ENCODE peak calls at places on chromosome 3, in seven cellular contexts. N, R, S, H, K, G and X are unnamed samples.

GRCh38 chr3:70716832-70717231 is 404.4 kb upstream of the MDFIC2 start:
- DNase-seq in K (peak), H (peak), S (no peak), G (peak), R (no peak), N (peak), X (no peak)

GRCh38 chr3:61417352-61417751 is 144.0 kb upstream of the PTPRG start:
- DNase-seq in N (no peak), G (no peak), K (no peak), R (no peak), H (no peak), S (no peak), X (no peak)

GRCh38 chr3:76552653-76553052 is 487.2 kb upstream of the ROBO2 start:
- DNase-seq in S (no peak), K (no peak), H (no peak), R (no peak), G (no peak), N (no peak), X (no peak)

GRCh38 chr3:127655641-127656040 is 17.1 kb upstream of the ABTB1 start:
- DNase-seq in H (no peak), K (peak), G (no peak), R (no peak), N (no peak), S (no peak), X (no peak)

GRCh38 chr3:30668051-30668609 is 61.7 kb downstream of the TGFBR2 start:
- DNase-seq in S (no peak), H (no peak), R (no peak), N (no peak), K (no peak), G (no peak), X (no peak)

GRCh38 chr3:70982274-70982673 is 601.3 kb downstream of the FOXP1 start:
- DNase-seq in S (no peak), N (no peak), K (peak), G (no peak), H (no peak), R (no peak), X (no peak)

GRCh38 chr3:29144807-29145206 is 136.1 kb upstream of the RBMS3 start:
- DNase-seq in N (no peak), G (peak), S (no peak), K (peak), H (peak), R (no peak), X (peak)

GRCh38 chr3:157445897-157446296 is 9.2 kb downstream of the PTX3 start:
- DNase-seq in R (no peak), S (no peak), H (no peak), K (peak), G (no peak), N (peak), X (no peak)

GRCh38 chr3:129441215-129441614 is 1.2 kb downstream of the IFT122 start:
- DNase-seq in S (no peak), G (no peak), H (no peak), N (peak), K (no peak), R (no peak), X (no peak)

GRCh38 chr3:128555098-128555825 is 62.3 kb upstream of the GATA2 start:
- DNase-seq in H (no peak), K (no peak), N (no peak), S (peak), R (no peak), G (peak), X (no peak)

GRCh38 chr3:182596673-182597410 is 196.5 kb upstream of the ATP11B start:
- DNase-seq in N (no peak), G (no peak), R (no peak), H (no peak), K (no peak), S (no peak), X (no peak)

GRCh38 chr3:162765524-162765923 is 1268.9 kb downstream of the OTOL1 start:
- DNase-seq in N (no peak), R (no peak), K (no peak), H (no peak), S (peak), G (no peak), X (no peak)

GRCh38 chr3:56783644-56784451 is 17.9 kb downstream of the ARHGEF3 start:
- DNase-seq in S (no peak), H (no peak), R (peak), G (no peak), N (peak), K (peak), X (peak)

GRCh38 chr3:141659821-141660597 is 78.1 kb upstream of the RNF7 start:
- DNase-seq in S (peak), K (peak), G (peak), H (peak), R (peak), N (peak), X (no peak)
- H3K4me3 ChIP-seq in S (peak), K (peak), G (peak), H (peak), R (peak), N (peak), X (peak)

DNA sequence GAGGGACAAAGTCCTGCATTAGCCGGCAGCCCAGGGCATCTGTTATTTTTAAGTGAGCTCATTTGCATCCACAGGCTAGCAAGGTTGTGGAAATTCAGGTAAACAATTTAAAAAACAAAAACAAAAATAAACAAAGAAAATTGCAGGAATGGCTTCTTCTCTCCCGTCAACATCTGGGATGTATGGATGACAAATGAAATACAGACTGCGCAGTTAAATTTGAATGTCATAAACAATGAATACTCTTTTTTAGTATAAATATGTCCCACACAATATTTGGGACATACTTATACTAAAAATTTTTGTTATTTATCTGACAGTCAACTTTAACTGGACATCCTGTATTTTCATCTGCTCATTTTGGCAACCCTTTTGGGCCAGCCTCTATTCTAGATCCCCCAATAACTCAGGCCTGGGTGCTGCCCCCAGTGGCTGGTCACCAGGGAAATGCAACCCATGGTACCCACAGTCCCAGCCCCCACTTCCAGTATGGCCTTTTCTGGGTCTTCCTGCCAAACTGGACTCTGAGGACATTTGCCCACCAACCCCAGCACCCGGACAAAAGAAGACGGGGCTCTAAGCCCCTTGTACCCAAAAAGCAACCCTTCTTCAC is 12.7 kb downstream of the GRM2 start:
- DNase-seq in K (no peak), G (no peak), H (no peak), S (peak), N (no peak), R (no peak), X (no peak)
- TF ChIP-seq CTCF in K (peak), G (no peak), H (no peak), S (peak), N (peak), R (no peak), X (no peak)

DNA sequence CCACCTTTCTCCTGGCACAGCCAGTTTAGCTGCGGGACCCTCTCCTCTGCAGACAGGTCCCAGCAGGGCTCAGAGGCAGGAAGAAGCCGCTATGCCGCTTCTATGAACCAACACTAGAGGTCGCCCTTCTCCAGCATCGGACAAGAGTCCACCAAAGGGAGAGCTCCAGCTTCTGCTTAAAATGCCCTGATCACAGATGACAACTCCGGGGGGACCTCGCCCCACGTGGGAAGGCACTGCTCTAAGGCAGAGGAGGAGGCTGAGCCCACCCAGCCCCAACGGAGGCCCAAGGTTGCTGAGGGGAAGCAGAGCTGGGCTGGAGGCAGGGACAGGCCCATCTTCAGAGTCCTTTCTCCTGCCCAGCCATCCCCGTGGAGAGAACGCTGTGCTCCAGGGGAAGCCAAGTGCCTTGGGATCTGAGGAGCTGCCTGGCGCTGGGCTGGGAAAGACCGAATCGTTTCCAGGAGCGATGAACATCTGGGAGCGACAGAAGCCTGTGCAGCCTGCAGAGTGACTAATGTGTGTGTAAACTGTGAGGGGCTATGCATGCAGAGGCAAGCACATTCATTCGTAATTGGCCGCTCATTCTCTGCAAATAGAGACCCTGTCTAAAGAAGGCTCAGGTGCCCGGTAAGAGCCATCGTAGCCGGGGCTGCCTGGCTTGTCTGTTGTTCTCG is 43.5 kb upstream of the BDH1 start:
- DNase-seq in R (peak), N (peak), K (peak), G (peak), S (peak), H (peak), X (peak)
- H3K4me3 ChIP-seq in R (no peak), N (no peak), K (peak), G (no peak), S (no peak), H (no peak), X (no peak)

GRCh38 chr3:154095832-154096421 is 25.3 kb upstream of the ARHGEF26 start:
- DNase-seq in K (peak), G (no peak), S (no peak), N (peak), R (no peak), H (no peak), X (no peak)
- TF ChIP-seq CTCF in K (peak), G (peak), S (peak), N (no peak), R (peak), H (no peak), X (peak)

GRCh38 chr3:178318957-178319528 is 217.2 kb upstream of the KCNMB2 start:
- DNase-seq in K (no peak), G (no peak), S (no peak), N (no peak), H (no peak), R (no peak), X (no peak)
- H3K4me3 ChIP-seq in K (no peak), G (no peak), S (no peak), N (no peak), H (no peak), R (no peak), X (no peak)

GRCh38 chr3:69385033-69385722 is 710 bp downstream of the FRMD4B start:
- DNase-seq in H (no peak), N (no peak), G (no peak), K (no peak), R (no peak), S (no peak), X (no peak)

GRCh38 chr3:69384379-69384778 is 1.5 kb downstream of the FRMD4B start:
- DNase-seq in R (no peak), S (no peak), H (no peak), G (no peak), K (no peak), N (no peak), X (no peak)

GRCh38 chr3:69388241-69388640 is 2.4 kb upstream of the FRMD4B start:
- DNase-seq in H (no peak), N (no peak), K (no peak), G (no peak), R (no peak), S (no peak), X (no peak)

GRCh38 chr3:69386535-69387385 is 872 bp upstream of the FRMD4B start:
- DNase-seq in R (no peak), G (no peak), H (no peak), N (no peak), S (peak), K (peak), X (no peak)

GRCh38 chr3:69385723-69386483 is at the start of gene FRMD4B:
- DNase-seq in K (peak), G (peak), S (peak), H (peak), R (peak), N (no peak), X (peak)
- TF ChIP-seq CTCF in K (peak), G (peak), S (peak), H (no peak), R (no peak), N (no peak), X (peak)

GRCh38 chr3:48664313-48664644 is 1.6 kb upstream of the CELSR3 start:
- DNase-seq in K (no peak), R (no peak), S (no peak), G (no peak), H (no peak), N (no peak), X (no peak)
- H3K4me3 ChIP-seq in K (no peak), R (no peak), S (peak), G (peak), H (no peak), N (no peak), X (peak)

GRCh38 chr3:112769624-112770023 is 77.0 kb downstream of the CD200R1L start:
- DNase-seq in S (no peak), R (no peak), H (no peak), G (no peak), N (no peak), K (peak), X (no peak)

GRCh38 chr3:112765531-112765930 is 81.1 kb downstream of the CD200R1L start:
- DNase-seq in S (no peak), R (no peak), K (no peak), H (no peak), G (no peak), N (no peak), X (no peak)

GRCh38 chr3:112767777-112768176 is 78.9 kb downstream of the CD200R1L start:
- DNase-seq in H (no peak), G (no peak), R (no peak), N (no peak), S (no peak), K (no peak), X (no peak)

GRCh38 chr3:112770026-112770626 is 76.5 kb downstream of the CD200R1L start:
- DNase-seq in K (peak), G (peak), N (peak), H (no peak), R (no peak), S (peak), X (no peak)

DNA sequence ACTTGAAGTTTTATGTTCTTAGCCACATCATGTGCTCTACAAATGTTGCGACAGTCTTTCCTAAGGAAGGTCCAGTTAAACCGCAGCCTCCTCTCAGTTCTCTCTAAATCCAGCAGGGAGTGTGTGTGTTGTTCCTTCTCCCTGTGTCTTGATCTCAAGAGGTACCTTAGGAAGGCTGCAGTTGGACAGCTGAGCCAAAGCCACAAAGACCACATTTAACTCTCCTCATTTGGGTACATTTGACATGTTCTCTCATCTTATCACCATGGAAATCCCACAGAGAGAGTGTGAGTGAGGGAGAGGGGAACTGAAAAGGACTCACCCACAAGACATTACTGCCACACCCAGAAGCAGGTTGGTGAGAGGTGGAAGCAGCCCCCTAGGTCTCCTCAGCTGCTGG is 79.5 kb downstream of the CD200R1L start:
- DNase-seq in K (no peak), G (no peak), H (no peak), R (no peak), S (no peak), N (peak), X (no peak)
- TF ChIP-seq CTCF in K (no peak), G (no peak), H (no peak), R (no peak), S (peak), N (no peak), X (no peak)